ENCODE peak calls at places on chromosomes 11 and 22, in four cellular contexts. R is KG1, E is NCI-H1436, Z is HFFc6. C is an unnamed sample.

GRCh38 chr22:29136715-29137700 is 64.2 kb downstream of the KREMEN1 start:
- DNase-seq in Z (no peak), R (no peak), E (no peak), C (peak)

GRCh38 chr11:36012410-36012809 is 68.5 kb downstream of the LDLRAD3 start:
- DNase-seq in E (no peak), Z (peak), R (no peak), C (no peak)

GRCh38 chr11:71484248-71485062 is 31.5 kb downstream of the NADSYN1 start:
- DNase-seq in Z (no peak), E (no peak), R (no peak), C (no peak)

GRCh38 chr11:45685976-45686375 is 20.6 kb upstream of the CHST1 start:
- DNase-seq in E (no peak), Z (no peak), R (no peak), C (no peak)

GRCh38 chr11:35494966-35495365 is 30.4 kb downstream of the PAMR1 start:
- DNase-seq in Z (no peak), R (no peak), E (no peak), C (no peak)

GRCh38 chr11:10885703-10886363 is 28.0 kb upstream of the ZBED5 start:
- DNase-seq in E (no peak), R (no peak), Z (no peak), C (no peak)

GRCh38 chr11:65419460-65419772 is 3.2 kb upstream of the NEAT1 start:
- DNase-seq in Z (peak), R (peak), E (no peak), C (no peak)

GRCh38 chr11:14418801-14419417 is 59.9 kb upstream of the RRAS2 start:
- DNase-seq in R (no peak), E (no peak), Z (no peak), C (no peak)

GRCh38 chr11:4543561-4543960 is 1.4 kb upstream of the OR52M1 start:
- DNase-seq in Z (no peak), E (no peak), R (no peak), C (no peak)

GRCh38 chr11:128894685-128895084 is 3.5 kb downstream of the KCNJ5 start:
- DNase-seq in Z (no peak), R (no peak), E (no peak), C (no peak)

GRCh38 chr11:134658481-134659080 is 246.5 kb upstream of the B3GAT1 start:
- DNase-seq in Z (no peak), R (no peak), E (no peak), C (no peak)

GRCh38 chr11:55658031-55658573 is 3.9 kb upstream of the OR4C6 start:
- DNase-seq in E (no peak), Z (no peak), R (no peak), C (no peak)

GRCh38 chr22:43420991-43421665 is 9.3 kb downstream of the MPPED1 start:
- DNase-seq in Z (no peak), E (no peak), R (no peak), C (no peak)

GRCh38 chr11:85961930-85962363 is 106.8 kb downstream of the CCDC83 start:
- DNase-seq in R (no peak), E (peak), Z (no peak), C (no peak)

GRCh38 chr22:25122136-25122764 is 77.4 kb upstream of the CRYBB3 start:
- DNase-seq in Z (no peak), R (no peak), E (no peak), C (no peak)

GRCh38 chr22:49295851-49296560 is 531.7 kb downstream of the BRD1 start:
- DNase-seq in Z (no peak), R (no peak), E (no peak), C (no peak)

GRCh38 chr11:18723991-18724390 is 2.0 kb downstream of the IGSF22 start:
- DNase-seq in R (no peak), Z (no peak), E (no peak), C (no peak)

GRCh38 chr11:119361056-119361787 is 14.7 kb upstream of the MFRP start:
- DNase-seq in E (no peak), R (no peak), Z (peak), C (no peak)

GRCh38 chr11:79663012-79663411 is 222.2 kb upstream of the TENM4 start:
- DNase-seq in Z (no peak), R (no peak), E (no peak), C (no peak)

C was measured in NCI-H1694.